ENCODE peak calls at places on chromosomes 4 and X, in ten cellular contexts. J is fibroblast of lung; B is T-helper 2 cell; T is EH; A is AG10803; G is H7; K is fibroblast of mammary gland; H is NCI-H1930; M is lung microvascular endothelial cell; X is activated T-helper 1 cell treated with anti-CD3 and anti-CD28 coated beads, Interleukin-12 subunit alpha, Interleukin-12 subunit beta, Interleukin-2, Interleukin-4 antibody, amounts not matched to agents 30 ng/mL and 10 ng/mL and 1 ng/mL, durations not matched to agents 14 hours and 24 hours and 36 hours. W is an unnamed sample.

GRCh38 chr4:168803727-168804126 is 206.3 kb downstream of the CBR4 start:
- DNase-seq in X (no peak), M (peak), K (peak), T (peak), G (peak), H (no peak), B (no peak), A (peak), J (peak), W (no peak)

GRCh38 chr4:13711233-13711775 is 83.8 kb upstream of the BOD1L1 start:
- DNase-seq in M (no peak), T (no peak), B (no peak), G (no peak), X (no peak), J (no peak), H (no peak), A (no peak), K (no peak), W (no peak)

GRCh38 chr4:173038192-173038896 is 130.3 kb upstream of the GALNT7 start:
- DNase-seq in X (no peak), K (no peak), H (no peak), G (peak), M (no peak), B (no peak), T (no peak), J (no peak), A (no peak), W (no peak)

GRCh38 chr4:74640111-74640903 is 154.0 kb downstream of the BTC start:
- DNase-seq in B (no peak), X (no peak), H (no peak), G (no peak), A (peak), M (peak), J (peak), T (peak), K (peak), W (no peak)

GRCh38 chr4:732911-733630 is 27.4 kb downstream of the PCGF3 start:
- DNase-seq in T (no peak), A (no peak), K (no peak), J (no peak), B (no peak), H (no peak), X (no peak), G (no peak), M (no peak), W (no peak)

GRCh38 chrX:41922125-41922521 is 1.2 kb downstream of the CASK start:
- DNase-seq in H (no peak), J (peak), T (peak), X (peak), G (peak), M (peak), A (peak), B (no peak), K (peak), W (peak)

GRCh38 chrX:103356897-103357296 is 591 bp downstream of the TCEAL9 start:
- DNase-seq in M (peak), T (peak), J (no peak), K (no peak), H (no peak), B (no peak), X (no peak), G (no peak), A (no peak), W (no peak)

GRCh38 chr4:55162396-55162795 is 37.0 kb upstream of the KDR start:
- DNase-seq in T (no peak), H (no peak), G (no peak), M (no peak), K (no peak), J (no peak), B (no peak), A (no peak), X (no peak), W (no peak)

GRCh38 chr4:23084559-23085248 is 392.0 kb downstream of the GBA3 start:
- DNase-seq in M (no peak), B (no peak), J (peak), G (no peak), A (no peak), X (no peak), H (no peak), K (peak), T (peak), W (no peak)

GRCh38 chr4:187357045-187357643 is 633.5 kb upstream of the FAT1 start:
- DNase-seq in T (no peak), H (no peak), G (no peak), M (no peak), K (no peak), A (no peak), B (no peak), J (no peak), X (no peak), W (no peak)

GRCh38 chr4:107183155-107183774 is 147.2 kb upstream of the DKK2 start:
- DNase-seq in B (no peak), M (peak), T (peak), A (peak), K (peak), G (peak), J (peak), X (no peak), H (peak), W (no peak)

GRCh38 chr4:163166041-163166579 is 580 bp downstream of the NAF1 start:
- DNase-seq in B (peak), X (peak), G (peak), M (peak), A (peak), K (peak), H (no peak), J (peak), T (peak), W (peak)

GRCh38 chr4:2390146-2390545 is 28.3 kb downstream of the ZFYVE28 start:
- DNase-seq in X (no peak), H (no peak), K (no peak), B (no peak), G (peak), A (no peak), T (peak), M (no peak), J (no peak), W (no peak)

GRCh38 chrX:39755152-39756032 is 342.4 kb downstream of the BCOR start:
- DNase-seq in X (no peak), M (peak), J (peak), G (no peak), B (no peak), H (no peak), T (peak), K (peak), A (peak), W (no peak)

GRCh38 chrX:121571333-121571732 is 523.9 kb downstream of the GLUD2 start:
- DNase-seq in M (no peak), H (no peak), G (no peak), X (no peak), A (no peak), T (no peak), B (no peak), J (no peak), K (peak), W (no peak)

GRCh38 chr4:52958232-52958631 is 96.1 kb downstream of the RASL11B start:
- DNase-seq in X (no peak), T (peak), B (no peak), G (no peak), K (no peak), A (peak), H (no peak), J (peak), M (no peak), W (no peak)

GRCh38 chr4:67911638-67912037 is 27.8 kb upstream of the TMPRSS11D start:
- DNase-seq in M (no peak), T (no peak), H (no peak), A (no peak), K (no peak), J (no peak), X (no peak), B (no peak), G (no peak), W (no peak)

GRCh38 chr4:186948361-186949291 is 225.0 kb upstream of the FAT1 start:
- DNase-seq in M (no peak), B (no peak), J (peak), K (peak), G (peak), H (no peak), T (peak), A (peak), X (no peak), W (no peak)

GRCh38 chrX:54891573-54891972 is 29.1 kb upstream of the TRO start:
- DNase-seq in X (peak), A (peak), K (peak), G (peak), H (no peak), B (no peak), J (peak), T (peak), M (peak), W (peak)

GRCh38 chrX:38804481-38805293 is 3.4 kb downstream of the MID1IP1 start:
- DNase-seq in K (no peak), J (no peak), G (peak), A (no peak), M (peak), B (no peak), X (no peak), H (no peak), T (peak), W (peak)

W was measured in naive thymus-derived CD8-positive, alpha-beta T cell.